ENCODE peak calls at places on chromosomes 16 and 17, in seven cellular contexts. One of them, this sample, is unnamed.

GRCh38 chr16:62549875-62550274 is 513.6 kb upstream of the CDH8 start:
- DNase-seq in HCT116: no peak
- DNase-seq in spleen: no peak
- DNase-seq in NB4: no peak
- DNase-seq in upper lobe of left lung: no peak
- DNase-seq in adrenal gland: no peak
- DNase-seq in heart left ventricle: no peak
- DNase-seq in this sample: no peak

GRCh38 chr16:76639685-76640289 is 362.6 kb downstream of the CNTNAP4 start:
- DNase-seq in upper lobe of left lung: no peak
- DNase-seq in HCT116: no peak
- DNase-seq in adrenal gland: peak
- DNase-seq in spleen: no peak
- DNase-seq in heart left ventricle: no peak
- DNase-seq in NB4: peak
- DNase-seq in this sample: peak

GRCh38 chr16:15502041-15502725 is 67.8 kb downstream of the BMERB1 start:
- DNase-seq in upper lobe of left lung: no peak
- DNase-seq in spleen: no peak
- DNase-seq in adrenal gland: no peak
- DNase-seq in NB4: peak
- DNase-seq in HCT116: peak
- DNase-seq in heart left ventricle: no peak
- DNase-seq in this sample: no peak

GRCh38 chr16:46649571-46649970 is 28.4 kb upstream of the SHCBP1 start:
- DNase-seq in upper lobe of left lung: peak
- DNase-seq in heart left ventricle: peak
- DNase-seq in NB4: no peak
- DNase-seq in HCT116: no peak
- DNase-seq in adrenal gland: no peak
- DNase-seq in spleen: no peak
- DNase-seq in this sample: no peak

GRCh38 chr17:77365584-77366186 is 224.9 kb downstream of the SEC14L1 start:
- DNase-seq in HCT116: peak
- DNase-seq in spleen: peak
- DNase-seq in heart left ventricle: peak
- DNase-seq in upper lobe of left lung: no peak
- DNase-seq in NB4: peak
- DNase-seq in adrenal gland: peak
- DNase-seq in this sample: no peak

GRCh38 chr17:18261659-18262058 is 1.2 kb downstream of the MIEF2 start:
- DNase-seq in spleen: no peak
- DNase-seq in adrenal gland: no peak
- DNase-seq in heart left ventricle: no peak
- DNase-seq in NB4: no peak
- DNase-seq in HCT116: no peak
- DNase-seq in upper lobe of left lung: no peak
- DNase-seq in this sample: no peak

GRCh38 chr17:75877752-75878173 is 618 bp downstream of the TRIM47 start:
- DNase-seq in heart left ventricle: peak
- DNase-seq in NB4: peak
- DNase-seq in spleen: peak
- DNase-seq in HCT116: no peak
- DNase-seq in adrenal gland: peak
- DNase-seq in upper lobe of left lung: peak
- DNase-seq in this sample: peak

GRCh38 chr16:3963203-3963602 is 82.7 kb upstream of the CREBBP start:
- DNase-seq in NB4: no peak
- DNase-seq in HCT116: no peak
- DNase-seq in adrenal gland: no peak
- DNase-seq in heart left ventricle: no peak
- DNase-seq in upper lobe of left lung: no peak
- DNase-seq in spleen: no peak
- DNase-seq in this sample: no peak

GRCh38 chr17:82632461-82632860 is 15.8 kb downstream of the WDR45B start:
- DNase-seq in spleen: no peak
- DNase-seq in adrenal gland: peak
- DNase-seq in HCT116: no peak
- DNase-seq in NB4: no peak
- DNase-seq in upper lobe of left lung: no peak
- DNase-seq in heart left ventricle: no peak
- DNase-seq in this sample: no peak

GRCh38 chr17:48024149-48025039 is 13.2 kb downstream of the COPZ2 start:
- DNase-seq in spleen: peak
- DNase-seq in HCT116: peak
- DNase-seq in adrenal gland: peak
- DNase-seq in NB4: peak
- DNase-seq in heart left ventricle: peak
- DNase-seq in upper lobe of left lung: peak
- DNase-seq in this sample: peak

GRCh38 chr17:50027639-50028206 is 28.2 kb upstream of the ITGA3 start:
- DNase-seq in spleen: no peak
- DNase-seq in heart left ventricle: peak
- DNase-seq in NB4: peak
- DNase-seq in HCT116: peak
- DNase-seq in upper lobe of left lung: peak
- DNase-seq in adrenal gland: peak
- DNase-seq in this sample: no peak

GRCh38 chr16:58464047-58464915 is 35.7 kb upstream of the NDRG4 start:
- DNase-seq in NB4: no peak
- DNase-seq in upper lobe of left lung: peak
- DNase-seq in spleen: peak
- DNase-seq in adrenal gland: peak
- DNase-seq in HCT116: no peak
- DNase-seq in heart left ventricle: peak
- DNase-seq in this sample: peak

GRCh38 chr17:29376667-29377268 is 13.4 kb upstream of the TAOK1 start:
- DNase-seq in NB4: peak
- DNase-seq in upper lobe of left lung: no peak
- DNase-seq in heart left ventricle: no peak
- DNase-seq in spleen: no peak
- DNase-seq in adrenal gland: peak
- DNase-seq in HCT116: no peak
- DNase-seq in this sample: no peak

GRCh38 chr17:49218941-49219913 is 8.7 kb downstream of the ABI3 start:
- DNase-seq in heart left ventricle: peak
- DNase-seq in spleen: peak
- DNase-seq in upper lobe of left lung: peak
- DNase-seq in HCT116: no peak
- DNase-seq in NB4: peak
- DNase-seq in adrenal gland: no peak
- DNase-seq in this sample: peak

GRCh38 chr17:42315402-42316156 is 27.3 kb downstream of the STAT5A start:
- DNase-seq in HCT116: no peak
- DNase-seq in spleen: peak
- DNase-seq in heart left ventricle: no peak
- DNase-seq in adrenal gland: no peak
- DNase-seq in upper lobe of left lung: no peak
- DNase-seq in NB4: no peak
- DNase-seq in this sample: no peak

GRCh38 chr17:8629371-8630226 is 926 bp downstream of the MYH10 start:
- DNase-seq in spleen: peak
- DNase-seq in NB4: peak
- DNase-seq in heart left ventricle: peak
- DNase-seq in adrenal gland: peak
- DNase-seq in HCT116: no peak
- DNase-seq in upper lobe of left lung: peak
- DNase-seq in this sample: peak

DNA sequence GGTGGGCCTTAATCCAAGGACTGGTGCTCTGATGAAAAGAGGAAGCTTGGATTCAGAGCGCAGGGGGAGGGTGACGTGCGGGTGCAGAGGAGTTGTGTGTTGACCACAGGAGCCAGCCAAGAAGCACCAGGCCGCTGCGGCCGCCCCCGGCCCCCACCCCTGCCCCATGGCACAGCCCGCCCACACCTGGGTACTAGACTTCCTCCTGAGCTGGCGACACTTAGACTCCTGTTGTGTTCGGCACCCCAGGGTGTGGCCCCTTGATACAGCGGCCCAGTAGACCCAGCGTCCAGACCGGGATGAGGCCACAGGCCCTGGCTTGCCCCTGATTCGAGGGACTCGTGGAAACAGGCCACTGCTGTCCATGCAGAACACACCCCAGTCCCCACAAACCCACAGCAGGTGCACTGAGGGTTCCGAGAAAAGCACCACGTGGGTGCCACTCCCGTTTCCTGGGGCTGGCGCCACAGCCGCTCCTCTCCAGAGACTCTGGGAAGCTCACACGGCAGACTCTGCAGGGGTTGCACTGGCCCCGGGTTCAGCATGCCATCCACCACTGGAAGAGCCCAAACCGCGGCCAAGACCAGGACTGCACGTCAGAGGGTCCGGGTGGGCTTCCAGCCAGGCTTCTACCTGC is 5.7 kb upstream of the SNAI3 start:
- DNase-seq in heart left ventricle: no peak
- DNase-seq in upper lobe of left lung: peak
- DNase-seq in HCT116: no peak
- DNase-seq in NB4: peak
- DNase-seq in adrenal gland: no peak
- DNase-seq in spleen: peak
- DNase-seq in this sample: no peak
- TF ChIP-seq POLR2A in heart left ventricle: no peak
- TF ChIP-seq POLR2A in upper lobe of left lung: no peak
- TF ChIP-seq POLR2A in HCT116: no peak
- TF ChIP-seq POLR2A in NB4: no peak
- TF ChIP-seq POLR2A in adrenal gland: no peak
- TF ChIP-seq POLR2A in spleen: no peak
- TF ChIP-seq POLR2A in this sample: no peak

DNA sequence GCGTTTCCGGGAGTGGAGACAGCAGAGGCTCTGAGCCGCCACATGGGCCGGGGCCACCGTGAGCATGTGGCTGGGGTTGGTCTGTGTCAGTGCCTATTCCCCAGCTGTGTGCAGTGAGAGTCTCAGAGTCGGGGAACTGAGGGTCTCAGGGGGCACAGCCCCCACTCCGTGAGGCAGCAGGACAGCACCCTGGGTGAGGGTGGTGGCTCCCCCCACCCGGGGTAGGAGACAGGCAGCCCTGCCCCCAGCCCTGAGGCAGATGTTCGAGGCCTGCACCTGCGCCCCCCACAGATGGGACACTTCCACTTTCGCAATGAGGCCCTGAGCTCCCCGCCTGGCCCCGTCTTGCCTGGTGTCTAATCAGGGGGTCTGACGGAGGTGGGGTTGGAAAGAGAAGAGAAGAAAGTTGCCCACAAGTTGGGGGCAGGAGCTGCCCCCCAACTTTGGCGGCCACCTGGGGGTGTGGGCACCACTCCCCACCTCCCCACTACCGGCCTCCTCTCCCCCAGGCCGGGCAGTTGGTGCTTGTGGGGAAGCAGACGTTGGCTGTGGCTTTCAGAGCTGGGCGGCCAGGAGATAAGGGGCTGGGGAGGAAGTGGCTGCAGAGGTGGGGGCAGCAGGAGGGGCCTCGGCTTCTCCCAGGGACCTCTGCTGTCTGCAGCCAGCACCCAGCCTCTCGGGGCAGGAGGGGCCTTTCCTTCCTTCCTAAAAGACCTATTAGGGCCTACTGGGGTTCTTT is 1.8 kb upstream of the CBFA2T3 start:
- DNase-seq in NB4: peak
- DNase-seq in heart left ventricle: no peak
- DNase-seq in HCT116: no peak
- DNase-seq in upper lobe of left lung: peak
- DNase-seq in adrenal gland: no peak
- DNase-seq in spleen: peak
- DNase-seq in this sample: peak
- TF ChIP-seq POLR2A in NB4: peak
- TF ChIP-seq POLR2A in heart left ventricle: no peak
- TF ChIP-seq POLR2A in HCT116: no peak
- TF ChIP-seq POLR2A in upper lobe of left lung: no peak
- TF ChIP-seq POLR2A in adrenal gland: no peak
- TF ChIP-seq POLR2A in spleen: no peak
- TF ChIP-seq POLR2A in this sample: peak

DNA sequence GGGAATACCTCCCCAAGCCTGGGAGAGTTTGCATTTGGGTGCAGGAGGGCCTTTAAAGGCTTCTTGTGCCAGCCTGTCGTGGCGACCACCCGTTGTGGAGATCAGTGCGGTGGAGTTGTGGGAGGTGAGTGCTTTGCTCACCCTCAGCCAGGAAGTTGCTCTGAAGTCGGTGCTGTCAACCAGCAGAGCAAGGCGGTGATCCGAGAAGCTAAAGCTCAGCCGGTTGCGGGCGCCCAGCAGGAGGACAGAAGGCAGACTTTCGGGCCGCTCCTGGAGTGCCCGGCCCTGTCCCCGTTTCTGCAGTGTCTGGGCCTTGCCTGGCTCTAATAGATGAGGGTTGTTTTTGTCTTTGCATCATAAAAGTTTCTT is 1.4 kb downstream of the UBE2I start:
- DNase-seq in upper lobe of left lung: no peak
- DNase-seq in NB4: peak
- DNase-seq in spleen: peak
- DNase-seq in HCT116: no peak
- DNase-seq in heart left ventricle: no peak
- DNase-seq in adrenal gland: no peak
- DNase-seq in this sample: peak
- TF ChIP-seq POLR2A in upper lobe of left lung: no peak
- TF ChIP-seq POLR2A in NB4: no peak
- TF ChIP-seq POLR2A in spleen: no peak
- TF ChIP-seq POLR2A in HCT116: no peak
- TF ChIP-seq POLR2A in heart left ventricle: no peak
- TF ChIP-seq POLR2A in adrenal gland: no peak
- TF ChIP-seq POLR2A in this sample: no peak

GRCh38 chr17:58331815-58332719 is 3.5 kb upstream of the TSPOAP1 start:
- DNase-seq in HCT116: no peak
- DNase-seq in NB4: peak
- DNase-seq in adrenal gland: peak
- DNase-seq in spleen: peak
- DNase-seq in upper lobe of left lung: peak
- DNase-seq in heart left ventricle: peak
- DNase-seq in this sample: peak
- TF ChIP-seq POLR2A in HCT116: no peak
- TF ChIP-seq POLR2A in NB4: peak
- TF ChIP-seq POLR2A in adrenal gland: peak
- TF ChIP-seq POLR2A in spleen: peak
- TF ChIP-seq POLR2A in upper lobe of left lung: no peak
- TF ChIP-seq POLR2A in heart left ventricle: peak
- TF ChIP-seq POLR2A in this sample: peak

GRCh38 chr16:75244844-75245758 is 6.3 kb downstream of the BCAR1 start:
- DNase-seq in heart left ventricle: peak
- DNase-seq in spleen: no peak
- DNase-seq in NB4: peak
- DNase-seq in HCT116: no peak
- DNase-seq in upper lobe of left lung: peak
- DNase-seq in adrenal gland: peak
- DNase-seq in this sample: no peak
- TF ChIP-seq POLR2A in heart left ventricle: peak
- TF ChIP-seq POLR2A in spleen: no peak
- TF ChIP-seq POLR2A in NB4: no peak
- TF ChIP-seq POLR2A in HCT116: no peak
- TF ChIP-seq POLR2A in upper lobe of left lung: no peak
- TF ChIP-seq POLR2A in adrenal gland: peak
- TF ChIP-seq POLR2A in this sample: no peak